ENCODE peak calls at places on chromosomes 1 and 21, in seven cellular contexts. U is cardiac muscle cell, D is tibial artery, Y is brain microvascular endothelial cell, L is fibroblast of lung, R is mucosa of descending colon, I is mammary epithelial cell. H is an unnamed sample.

GRCh38 chr21:46366966-46367365 is 43.0 kb downstream of the PCNT start:
- DNase-seq in R (no peak), Y (no peak), I (no peak), U (no peak), L (no peak), D (no peak), H (no peak)

GRCh38 chr1:88509369-88509768 is 174.7 kb upstream of the PKN2 start:
- DNase-seq in Y (no peak), D (no peak), R (no peak), L (peak), U (no peak), I (no peak), H (no peak)

GRCh38 chr1:23152966-23153684 is 15.5 kb downstream of the LUZP1 start:
- DNase-seq in I (no peak), L (no peak), Y (no peak), D (no peak), R (no peak), U (no peak), H (no peak)

GRCh38 chr1:233998926-233999325 is 94.5 kb downstream of the SLC35F3 start:
- DNase-seq in U (no peak), Y (no peak), D (no peak), L (no peak), I (no peak), R (no peak), H (no peak)

GRCh38 chr1:90381598-90381997 is 335.5 kb downstream of the BARHL2 start:
- DNase-seq in I (no peak), L (no peak), Y (no peak), U (no peak), D (no peak), R (no peak), H (no peak)

GRCh38 chr1:27940297-27940696 is 5.5 kb downstream of the SMPDL3B start:
- DNase-seq in I (no peak), D (peak), Y (peak), U (no peak), L (peak), R (no peak), H (peak)

GRCh38 chr1:84988588-84988987 is 8.3 kb downstream of the MCOLN2 start:
- DNase-seq in Y (no peak), U (no peak), L (no peak), D (no peak), I (no peak), R (no peak), H (no peak)

GRCh38 chr1:44371206-44371605 is 16.1 kb upstream of the ERI3 start:
- DNase-seq in U (no peak), Y (no peak), R (no peak), I (no peak), D (no peak), L (no peak), H (no peak)

GRCh38 chr1:54872041-54872342 is 15.0 kb downstream of the DHCR24 start:
- DNase-seq in R (no peak), Y (no peak), D (no peak), L (no peak), I (no peak), U (no peak), H (no peak)

GRCh38 chr1:168488153-168488552 is 55.6 kb downstream of the XCL2 start:
- DNase-seq in Y (no peak), L (peak), I (peak), U (no peak), R (no peak), D (peak), H (no peak)

GRCh38 chr1:7516341-7516740 is 254.8 kb upstream of the VAMP3 start:
- DNase-seq in R (no peak), L (no peak), I (no peak), U (peak), D (no peak), Y (no peak), H (peak)

GRCh38 chr1:6491480-6491962 is at the start of gene PLEKHG5:
- DNase-seq in L (peak), I (peak), Y (peak), R (no peak), U (no peak), D (no peak), H (no peak)

GRCh38 chr1:100622037-100622436 is 84.1 kb downstream of the GPR88 start:
- DNase-seq in D (no peak), U (no peak), R (no peak), L (peak), I (peak), Y (peak), H (peak)

GRCh38 chr1:160354388-160354985 is 11.3 kb downstream of the NCSTN start:
- DNase-seq in I (no peak), U (peak), L (peak), Y (peak), D (no peak), R (no peak), H (peak)

GRCh38 chr1:204151562-204152309 is at the start of gene ETNK2:
- DNase-seq in R (peak), D (peak), I (no peak), U (peak), Y (no peak), L (peak), H (peak)

GRCh38 chr1:231701306-231701705 is 74.7 kb downstream of the DISC1 start:
- DNase-seq in I (no peak), L (no peak), U (no peak), R (no peak), Y (no peak), D (no peak), H (no peak)

GRCh38 chr1:159211331-159212136 is 6.9 kb downstream of the ACKR1 start:
- DNase-seq in L (peak), I (no peak), D (no peak), R (peak), U (peak), Y (no peak), H (peak)

GRCh38 chr1:8439015-8439702 is 121.2 kb downstream of the SLC45A1 start:
- DNase-seq in I (peak), L (peak), R (peak), D (peak), Y (peak), U (peak), H (peak)

GRCh38 chr1:8170059-8170835 is 144.1 kb upstream of the ERRFI1 start:
- DNase-seq in Y (no peak), L (no peak), U (no peak), D (no peak), R (peak), I (no peak), H (no peak)

GRCh38 chr1:155168456-155169210 is 4.5 kb downstream of the KRTCAP2 start:
- DNase-seq in L (no peak), U (no peak), D (no peak), Y (no peak), R (no peak), I (no peak), H (no peak)

DNA sequence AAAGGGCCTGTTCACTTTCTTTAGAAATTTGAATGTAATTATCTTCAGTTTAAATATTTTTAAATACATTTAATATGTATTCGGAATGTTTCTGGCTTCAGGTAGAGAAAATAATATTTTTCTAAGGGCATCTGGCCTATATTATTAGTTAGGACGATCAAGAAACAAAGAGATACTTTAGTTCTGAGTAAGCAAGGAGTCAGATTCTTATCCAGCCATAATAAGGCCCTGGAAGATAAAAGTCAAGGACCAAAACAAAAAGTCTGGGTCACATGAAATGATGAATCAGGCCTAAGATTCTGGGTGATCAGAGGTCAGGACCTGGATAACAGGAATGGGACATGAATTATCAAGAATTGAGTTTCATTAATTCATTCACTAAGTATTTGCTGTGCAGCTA is 6.3 kb downstream of the PHC2 start:
- DNase-seq in L (no peak), R (no peak), I (peak), D (no peak), U (no peak), Y (peak), H (no peak)
- TF ChIP-seq CTCF in L (no peak), R (no peak), I (no peak), D (no peak), U (no peak), Y (no peak), H (no peak)

GRCh38 chr1:80917225-80917624 is 883.5 kb upstream of the ADGRL2 start:
- DNase-seq in D (no peak), Y (no peak), R (no peak), U (no peak), I (no peak), L (no peak), H (no peak)

GRCh38 chr1:80915491-80915890 is 885.2 kb upstream of the ADGRL2 start:
- DNase-seq in U (no peak), L (no peak), I (no peak), R (no peak), D (no peak), Y (no peak), H (no peak)

GRCh38 chr1:80917826-80918225 is 882.9 kb upstream of the ADGRL2 start:
- DNase-seq in L (no peak), U (no peak), D (no peak), I (no peak), Y (no peak), R (no peak), H (no peak)

GRCh38 chr1:80919426-80919825 is 881.3 kb upstream of the ADGRL2 start:
- DNase-seq in I (no peak), D (no peak), U (no peak), L (no peak), R (no peak), Y (no peak), H (no peak)

DNA sequence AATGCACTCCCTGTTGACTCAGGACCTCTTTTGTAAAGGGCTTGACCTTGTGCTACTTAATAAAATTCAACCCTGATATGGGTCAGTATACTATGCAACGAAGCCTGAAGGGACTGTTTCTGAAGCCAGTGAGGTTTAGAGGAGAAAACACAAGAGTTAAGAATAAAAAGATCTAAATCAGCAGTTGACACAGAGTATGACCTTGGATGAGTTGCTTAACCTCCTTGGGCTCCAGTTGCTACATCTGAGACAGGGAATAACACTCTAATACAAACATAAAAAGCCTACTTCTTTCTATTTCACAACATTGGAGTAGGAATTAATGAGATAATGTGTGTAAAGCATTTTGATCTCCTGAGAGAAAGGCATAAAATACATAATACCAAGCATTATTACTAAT is 882.4 kb upstream of the ADGRL2 start:
- DNase-seq in Y (no peak), U (no peak), I (no peak), D (no peak), R (no peak), L (peak), H (no peak)
- TF ChIP-seq CTCF in Y (no peak), U (no peak), I (no peak), D (no peak), R (no peak), L (no peak), H (no peak)

GRCh38 chr1:153677718-153678518 is 570 bp upstream of the NPR1 start:
- DNase-seq in I (peak), R (peak), U (peak), Y (peak), D (peak), L (peak), H (peak)

GRCh38 chr1:153682730-153683129 is 4.2 kb downstream of the NPR1 start:
- DNase-seq in R (no peak), I (no peak), U (no peak), Y (no peak), D (no peak), L (no peak), H (no peak)

GRCh38 chr1:153678519-153679336 is at the start of gene NPR1:
- DNase-seq in Y (no peak), L (peak), I (peak), D (peak), R (peak), U (peak), H (peak)

GRCh38 chr1:153680120-153680403 is 1.6 kb downstream of the NPR1 start:
- DNase-seq in I (no peak), U (no peak), Y (no peak), D (no peak), R (no peak), L (no peak), H (no peak)

DNA sequence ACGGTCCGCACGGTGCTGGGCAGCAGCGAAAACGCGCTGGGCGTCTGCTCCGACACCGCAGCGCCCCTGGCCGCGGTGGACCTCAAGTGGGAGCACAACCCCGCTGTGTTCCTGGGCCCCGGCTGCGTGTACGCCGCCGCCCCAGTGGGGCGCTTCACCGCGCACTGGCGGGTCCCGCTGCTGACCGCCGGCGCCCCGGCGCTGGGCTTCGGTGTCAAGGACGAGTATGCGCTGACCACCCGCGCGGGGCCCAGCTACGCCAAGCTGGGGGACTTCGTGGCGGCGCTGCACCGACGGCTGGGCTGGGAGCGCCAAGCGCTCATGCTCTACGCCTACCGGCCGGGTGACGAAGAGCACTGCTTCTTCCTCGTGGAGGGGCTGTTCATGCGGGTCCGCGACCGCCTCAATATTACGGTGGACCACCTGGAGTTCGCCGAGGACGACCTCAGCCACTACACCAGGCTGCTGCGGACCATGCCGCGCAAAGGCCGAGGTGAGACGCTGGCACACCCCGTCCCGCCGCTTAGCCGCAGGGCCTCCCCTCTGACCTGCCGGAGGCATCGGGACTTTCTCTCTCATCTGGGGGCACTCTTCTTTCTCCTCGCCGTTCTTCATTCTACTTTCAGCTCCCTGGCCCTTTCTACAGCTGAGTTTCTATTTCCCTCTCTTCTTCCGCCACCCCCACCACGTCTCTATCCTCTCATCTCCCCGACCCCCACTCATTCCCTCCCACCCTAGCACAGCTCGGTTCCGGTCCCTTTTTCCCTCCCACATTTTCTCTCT is 1.0 kb downstream of the NPR1 start:
- DNase-seq in L (no peak), I (no peak), Y (no peak), U (peak), R (no peak), D (no peak), H (peak)
- TF ChIP-seq CTCF in L (no peak), I (no peak), Y (peak), U (peak), R (no peak), D (peak), H (peak)

GRCh38 chr1:224774378-224774777 is 155.1 kb upstream of the DNAH14 start:
- DNase-seq in I (peak), U (no peak), R (no peak), Y (no peak), D (no peak), L (no peak), H (no peak)
- TF ChIP-seq CTCF in I (peak), U (peak), R (no peak), Y (peak), D (no peak), L (peak), H (peak)

GRCh38 chr21:39182484-39183271 is 573 bp downstream of the PSMG1 start:
- DNase-seq in I (no peak), D (no peak), Y (peak), L (peak), U (peak), R (no peak), H (no peak)

GRCh38 chr21:39183272-39184049 is at the start of gene PSMG1:
- DNase-seq in R (peak), L (peak), I (peak), U (peak), D (peak), Y (peak), H (peak)

GRCh38 chr21:39181205-39181818 is 1.9 kb downstream of the PSMG1 start:
- DNase-seq in Y (no peak), D (no peak), I (no peak), R (no peak), L (no peak), U (no peak), H (no peak)

GRCh38 chr21:39182016-39182415 is 1.2 kb downstream of the PSMG1 start:
- DNase-seq in I (no peak), R (no peak), Y (no peak), U (no peak), L (no peak), D (no peak), H (no peak)

DNA sequence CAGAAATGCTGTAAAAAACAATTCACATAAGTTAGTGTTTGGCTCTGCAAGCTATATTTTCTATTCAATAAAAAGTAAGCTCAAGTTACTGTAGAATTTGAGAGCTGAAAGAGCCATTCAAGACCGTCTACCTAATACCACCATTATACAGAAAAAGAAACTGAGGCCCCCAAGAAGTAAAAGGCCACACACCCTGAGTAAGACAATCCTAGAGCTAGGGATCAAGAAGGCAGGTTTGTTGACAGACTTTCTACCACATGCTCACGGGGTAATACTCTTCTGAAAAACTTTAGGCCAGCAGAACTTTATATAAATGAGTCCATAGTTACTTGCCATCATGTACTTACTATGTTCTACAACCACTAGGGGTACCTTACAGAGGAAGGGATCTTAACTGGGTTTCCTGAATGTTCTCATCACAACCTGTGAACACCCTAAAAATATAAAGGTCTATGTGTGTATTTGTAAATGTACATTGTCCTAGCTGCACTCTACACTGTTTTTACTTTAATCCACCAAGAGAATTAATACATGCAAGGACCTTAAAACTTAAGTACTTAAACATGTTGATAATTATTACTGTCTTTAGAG is 2.7 kb downstream of the PSMG1 start:
- DNase-seq in U (no peak), Y (no peak), I (no peak), R (no peak), L (no peak), D (no peak), H (no peak)
- TF ChIP-seq CTCF in U (peak), Y (peak), I (peak), R (no peak), L (peak), D (no peak), H (no peak)

GRCh38 chr1:228100822-228101613 is 2.1 kb downstream of the C1orf35 start:
- DNase-seq in Y (no peak), I (no peak), R (no peak), L (no peak), U (no peak), D (no peak), H (no peak)

GRCh38 chr1:228102791-228103620 is at the start of gene C1orf35:
- DNase-seq in L (peak), D (peak), U (peak), Y (peak), R (peak), I (peak), H (peak)

GRCh38 chr1:228101614-228101993 is 1.5 kb downstream of the C1orf35 start:
- DNase-seq in L (no peak), I (no peak), U (no peak), D (no peak), R (peak), Y (no peak), H (no peak)

GRCh38 chr1:228104526-228105251 is 1.6 kb upstream of the C1orf35 start:
- DNase-seq in I (no peak), L (no peak), R (peak), D (no peak), Y (no peak), U (no peak), H (no peak)

GRCh38 chr1:228101994-228102790 is 933 bp downstream of the C1orf35 start:
- DNase-seq in R (peak), I (peak), D (no peak), L (no peak), Y (no peak), U (peak), H (peak)
- TF ChIP-seq CTCF in R (no peak), I (peak), D (no peak), L (peak), Y (peak), U (peak), H (no peak)

GRCh38 chr1:3914331-3914851 is 14.3 kb upstream of the C1orf174 start:
- DNase-seq in D (no peak), Y (no peak), L (no peak), I (no peak), U (no peak), R (no peak), H (no peak)
- TF ChIP-seq CTCF in D (no peak), Y (no peak), L (no peak), I (no peak), U (no peak), R (no peak), H (no peak)

GRCh38 chr1:2858676-2859075 is 57.2 kb upstream of the TTC34 start:
- DNase-seq in L (no peak), R (no peak), D (no peak), Y (no peak), I (no peak), U (no peak), H (no peak)
- TF ChIP-seq CTCF in L (no peak), R (no peak), D (no peak), Y (no peak), I (no peak), U (no peak), H (no peak)

H was measured in nephron progenitor cell.